ENCODE peak calls at places on chromosomes 1 and 21, in nine cellular contexts. B is GM12878, U is gastrocnemius medialis, F is tibial nerve, J is IMR-90, D is uterus, V is H54, Z is breast epithelium, O is A549. L is an unnamed sample.

GRCh38 chr1:103788377-103788776 is 38.7 kb downstream of the AMY1C start:
- DNase-seq in D (no peak), O (peak; percentile 2), B (no peak), U (no peak), F (no peak), Z (no peak), V (no peak), J (no peak), L (no peak)

GRCh38 chr1:167052389-167052788 is 37.8 kb downstream of the GPA33 start:
- DNase-seq in Z (no peak), O (peak; percentile 61), B (no peak), V (peak; percentile 28), F (no peak), D (no peak), U (no peak), J (no peak), L (no peak)

GRCh38 chr1:33131191-33131590 is 50.2 kb downstream of the AZIN2 start:
- DNase-seq in J (no peak), F (no peak), V (no peak), D (no peak), Z (no peak), U (no peak), B (no peak), O (no peak), L (no peak)

GRCh38 chr1:205417884-205418283 is 4.0 kb downstream of the LEMD1 start:
- DNase-seq in D (no peak), V (no peak), U (no peak), O (no peak), Z (no peak), J (no peak), F (no peak), B (no peak), L (no peak)

GRCh38 chr1:203025721-203026665 is at the start of gene PPFIA4:
- DNase-seq in Z (peak; percentile 80), F (peak; percentile 73), U (peak; percentile 85), O (peak; percentile 87), B (peak; percentile 42), J (peak; percentile 75), V (peak; percentile 84), D (peak; percentile 73), L (peak; percentile 84)

GRCh38 chr1:47411441-47411840 is 4.6 kb upstream of the FOXE3 start:
- DNase-seq in V (no peak), J (peak; percentile 61), B (no peak), F (no peak), D (no peak), O (no peak), Z (no peak), U (no peak), L (no peak)

GRCh38 chr1:203093754-203094410 is 8.1 kb upstream of the MYOG start:
- DNase-seq in U (no peak), O (no peak), D (no peak), B (no peak), V (no peak), Z (peak; percentile 4), F (no peak), J (no peak), L (no peak)

GRCh38 chr1:228059536-228060457 is 22.7 kb upstream of the ARF1 start:
- DNase-seq in U (no peak), Z (peak; percentile 93), B (no peak), D (no peak), F (peak; percentile 7), J (no peak), V (no peak), O (peak; percentile 88), L (peak; percentile 47)

DNA sequence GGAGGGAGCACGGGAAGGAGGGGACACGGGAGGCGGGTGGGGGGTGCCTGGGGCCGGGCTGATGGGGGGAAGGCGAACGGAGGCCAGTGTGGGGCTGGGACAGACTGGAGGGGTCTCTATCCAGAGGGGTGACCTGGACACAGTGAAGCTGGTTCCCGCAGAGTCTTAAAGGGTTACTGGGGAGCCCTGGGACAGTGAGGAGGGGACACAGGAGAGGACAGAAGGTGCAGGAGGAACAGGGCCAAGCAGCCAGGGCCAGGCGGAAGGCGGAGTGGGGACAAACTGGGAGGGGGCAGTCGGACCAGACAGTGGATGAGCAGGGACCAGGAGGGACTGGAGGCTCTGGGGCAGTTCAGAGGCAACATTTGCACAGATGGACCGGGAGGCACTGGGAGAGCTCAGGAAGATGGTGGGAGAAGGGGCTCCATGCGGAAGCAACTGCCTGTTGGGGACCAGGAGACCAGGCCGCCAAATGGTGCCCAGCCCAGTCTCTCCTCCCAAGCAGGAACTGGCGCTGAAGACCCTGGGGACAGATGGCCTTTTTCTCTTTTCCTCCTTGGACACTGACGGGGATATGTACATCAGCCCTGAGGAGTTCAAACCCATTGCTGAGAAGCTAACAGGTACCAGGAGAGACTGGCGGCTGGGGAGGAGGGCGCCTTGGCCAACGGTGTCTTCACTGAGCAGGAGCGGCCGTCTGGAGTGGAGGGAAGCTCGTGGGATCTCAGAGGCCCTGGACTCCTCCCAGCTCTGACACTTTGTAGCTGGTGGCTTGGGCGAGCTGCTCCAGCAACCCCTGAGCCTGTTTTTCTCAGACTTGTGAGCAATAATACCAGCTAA is 765 bp downstream of the SELENON start:
- DNase-seq in Z (no peak), J (no peak), V (no peak), U (peak; percentile 38), D (no peak), B (no peak), O (no peak), F (no peak), L (no peak)
- TF ChIP-seq POLR2A in Z (no peak), J (no peak), V (no peak), U (no peak), D (no peak), B (no peak), O (no peak), F (no peak), L (no peak)

GRCh38 chr1:27542463-27543273 is 52.7 kb upstream of the WASF2 start:
- DNase-seq in J (peak; percentile 85), V (peak; percentile 75), B (no peak), U (peak; percentile 96), D (peak; percentile 69), O (peak; percentile 94), Z (peak; percentile 72), F (no peak), L (peak; percentile 42)
- TF ChIP-seq POLR2A in J (no peak), V (no peak), B (no peak), U (peak; percentile 77), D (no peak), O (no peak), Z (no peak), F (peak; percentile 29), L (no peak)

GRCh38 chr21:26655466-26655865 is 82.4 kb upstream of the CYYR1 start:
- DNase-seq in U (no peak), B (no peak), J (no peak), F (no peak), V (no peak), O (no peak), Z (no peak), D (no peak), L (no peak)
- TF ChIP-seq POLR2A in U (no peak), B (no peak), J (no peak), F (no peak), V (no peak), O (no peak), Z (no peak), D (no peak), L (no peak)

DNA sequence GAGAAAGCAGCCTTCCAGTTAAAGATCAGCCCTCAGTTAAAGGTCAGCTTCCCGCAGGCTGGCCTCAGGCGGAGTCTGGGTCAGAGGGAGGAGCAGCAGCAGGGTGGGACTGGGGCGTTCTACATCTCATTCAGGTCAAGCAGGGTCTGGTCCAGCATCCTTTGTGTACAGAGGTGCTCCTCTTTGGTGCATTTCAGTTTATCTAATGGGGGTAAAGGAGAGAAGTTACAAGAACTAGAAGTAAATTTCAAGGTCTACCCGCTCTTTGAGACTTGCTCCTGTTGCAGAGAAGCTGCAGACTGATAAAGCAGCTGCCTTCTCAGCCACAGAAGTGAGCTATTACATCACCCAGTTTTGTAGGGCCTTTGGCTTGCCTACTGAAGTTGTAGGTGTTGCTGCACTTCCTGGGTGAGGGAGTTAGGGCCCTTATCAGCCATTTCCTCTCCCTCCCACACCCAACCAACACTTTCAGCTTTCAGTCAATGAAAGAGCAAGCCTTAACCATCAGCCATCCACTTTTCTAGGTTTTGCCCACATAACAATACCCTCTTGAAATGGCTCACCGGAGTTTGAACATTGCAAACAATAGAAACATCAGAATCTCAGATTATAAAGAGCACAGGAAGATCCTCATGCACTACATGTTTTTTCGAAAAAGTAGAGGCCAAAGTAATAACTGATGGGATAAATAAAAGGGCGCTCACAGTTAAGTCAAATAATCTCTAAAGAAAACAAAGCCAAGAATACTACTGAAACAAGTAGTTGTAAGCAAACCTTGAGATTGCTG is 2.8 kb upstream of the NUP210L start:
- DNase-seq in F (no peak), B (peak; percentile 64), O (peak; percentile 32), Z (no peak), V (no peak), J (peak; percentile 31), D (peak; percentile 29), U (no peak), L (no peak)
- TF ChIP-seq POLR2A in F (no peak), B (no peak), O (no peak), Z (no peak), V (no peak), J (no peak), D (no peak), U (no peak), L (no peak)

DNA sequence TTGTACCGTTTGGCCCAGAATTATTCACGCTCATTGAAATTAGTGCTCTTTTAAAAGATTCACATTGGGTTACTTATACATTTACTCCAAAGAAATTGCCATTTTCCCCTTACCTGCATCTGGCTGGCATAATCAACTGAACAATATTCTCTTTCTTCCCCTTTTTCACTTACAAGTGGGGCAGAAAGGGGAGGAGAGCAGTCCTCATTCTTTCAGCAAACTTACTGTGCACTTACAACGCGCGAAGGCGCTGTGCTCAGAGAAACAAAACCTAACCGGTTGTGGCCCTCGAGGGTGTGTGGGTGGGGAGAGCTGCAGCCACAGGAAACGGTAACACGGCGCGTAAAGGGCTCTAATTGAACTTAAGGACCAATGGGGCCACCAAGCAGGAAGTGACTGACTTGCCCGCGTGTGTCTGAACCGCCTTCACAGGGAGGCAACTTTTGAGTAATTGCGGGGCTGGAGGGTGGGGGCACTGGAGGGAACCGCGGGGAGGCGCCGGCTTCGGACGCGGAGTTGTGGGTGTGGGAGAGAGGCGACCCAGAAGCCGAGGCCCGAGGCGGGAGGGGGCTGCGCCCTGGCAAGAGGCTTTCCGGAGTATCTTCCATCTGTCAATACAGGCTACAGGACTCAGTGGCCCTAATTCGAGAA is 693 bp upstream of the PNRC2 start:
- DNase-seq in B (peak; percentile 96), D (peak; percentile 86), Z (peak; percentile 83), O (peak; percentile 86), V (peak; percentile 54), U (peak; percentile 87), J (peak; percentile 90), F (peak; percentile 51), L (no peak)
- TF ChIP-seq POLR2A in B (peak; percentile 68), D (no peak), Z (no peak), O (peak; percentile 20), V (no peak), U (no peak), J (no peak), F (no peak), L (peak; percentile 7)

GRCh38 chr1:86733340-86733739 is 29.0 kb downstream of the SH3GLB1 start:
- DNase-seq in D (no peak), O (no peak), V (no peak), F (no peak), B (no peak), J (no peak), U (no peak), Z (no peak), L (no peak)

DNA sequence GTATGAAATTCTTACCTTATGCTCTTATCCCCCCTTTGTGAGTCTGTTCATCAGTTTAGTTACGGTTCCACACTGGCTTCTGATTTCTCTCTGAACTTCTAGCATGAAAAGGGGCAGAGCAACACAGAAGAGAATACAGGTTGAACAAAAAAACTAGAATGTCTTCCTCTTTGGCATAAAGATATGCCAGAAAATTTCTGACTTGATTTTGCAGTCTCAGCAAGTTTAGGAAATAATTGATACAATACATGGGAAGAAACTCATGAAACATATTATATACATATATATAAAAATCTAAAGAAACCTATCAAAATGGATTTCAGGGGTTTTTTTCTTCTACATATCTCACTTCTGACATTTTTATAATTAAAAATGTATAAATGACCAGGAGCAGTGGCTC is 27.0 kb downstream of the SH3GLB1 start:
- DNase-seq in J (no peak), U (no peak), O (no peak), F (no peak), B (no peak), D (no peak), Z (no peak), V (no peak), L (no peak)
- TF ChIP-seq POLR2A in J (no peak), U (no peak), O (no peak), F (no peak), B (no peak), D (no peak), Z (no peak), V (no peak), L (no peak)